ENCODE peak calls at places on chromosomes 16 and 17, in nine cellular contexts. X is stimulated activated CD4-positive, alpha-beta T cell treated with anti-CD3 and anti-CD28 coated beads, Interleukin-12 subunit alpha, Interleukin-12 subunit beta, amount 100 ng/mL, for 24 hours; U is stimulated activated CD8-positive, alpha-beta memory T cell treated with anti-CD3 and anti-CD28 coated beads, Interleukin-7, amount 100 ng/mL, for 1 hour; Q is ELF-1; K is AML-193; V is effector memory CD8-positive, alpha-beta T cell; A is midbrain; C is stimulated activated naive CD4-positive, alpha-beta T cell; O is A549. Y is an unnamed sample.

GRCh38 chr16:51762081-51762995 is 611.3 kb upstream of the SALL1 start:
- DNase-seq in X (no peak), U (no peak), Q (peak), K (peak), V (peak), A (peak), C (no peak), O (peak), Y (peak)

GRCh38 chr17:45296003-45296832 is 20.6 kb downstream of the MAP3K14 start:
- DNase-seq in X (no peak), U (no peak), Q (no peak), K (peak), V (no peak), A (peak), C (no peak), O (no peak), Y (no peak)

GRCh38 chr16:27723711-27724490 is 174.0 kb downstream of the KATNIP start:
- DNase-seq in X (no peak), U (no peak), Q (no peak), K (no peak), V (no peak), A (peak), C (no peak), O (no peak), Y (no peak)

GRCh38 chr16:87318158-87318644 is 1.0 kb upstream of the C16orf95 start:
- DNase-seq in X (no peak), U (no peak), Q (no peak), K (no peak), V (no peak), A (no peak), C (no peak), O (no peak), Y (no peak)

GRCh38 chr16:23512168-23512695 is 1.9 kb upstream of the GGA2 start:
- DNase-seq in X (no peak), U (no peak), Q (no peak), K (no peak), V (no peak), A (no peak), C (no peak), O (no peak), Y (no peak)

GRCh38 chr16:83002351-83003334 is 375.9 kb downstream of the CDH13 start:
- DNase-seq in X (no peak), U (no peak), Q (no peak), K (no peak), V (no peak), A (no peak), C (no peak), O (no peak), Y (no peak)

GRCh38 chr17:28187931-28188330 is 131.1 kb upstream of the TMEM97 start:
- DNase-seq in X (no peak), U (no peak), Q (no peak), K (no peak), V (no peak), A (no peak), C (no peak), O (no peak), Y (no peak)

GRCh38 chr16:10983175-10983558 is 38.8 kb downstream of the CLEC16A start:
- DNase-seq in X (no peak), U (no peak), Q (no peak), K (no peak), V (no peak), A (no peak), C (no peak), O (no peak), Y (no peak)

GRCh38 chr17:72183194-72183685 is 62.4 kb downstream of the SOX9 start:
- DNase-seq in X (no peak), U (no peak), Q (no peak), K (no peak), V (no peak), A (no peak), C (no peak), O (peak), Y (no peak)